ENCODE peak calls at places on chromosomes 16 and 17, in six cellular contexts. J is choroid plexus epithelial cell; V is stimulated activated CD4-positive, alpha-beta T cell treated with anti-CD3 and anti-CD28 coated beads, TNF-alpha, amount 100 ng/mL, for 1 hour; N is CD4-positive, alpha-beta T cell; L is glutamatergic neuron; X is stimulated activated CD8-positive, alpha-beta memory T cell treated with anti-CD3 and anti-CD28 coated beads, Interleukin-15, amount 100 ng/mL, for 24 hours. M is an unnamed sample.

GRCh38 chr16:20001856-20002707 is 71.6 kb downstream of the GPR139 start:
- DNase-seq in J (no peak), V (no peak), N (no peak), L (peak; percentile 19), X (no peak), M (no peak)

GRCh38 chr17:35167666-35168065 is 20.0 kb downstream of the UNC45B start:
- DNase-seq in J (peak; percentile 9), V (no peak), N (no peak), L (no peak), X (no peak), M (no peak)

GRCh38 chr16:997440-998051 is 16.0 kb downstream of the SOX8 start:
- DNase-seq in J (peak; percentile 43), V (peak; percentile 39), N (peak; percentile 60), L (no peak), X (no peak), M (no peak)

GRCh38 chr17:78947235-78948153 is 22.3 kb upstream of the TIMP2 start:
- DNase-seq in J (no peak), V (no peak), N (no peak), L (no peak), X (no peak), M (no peak)

GRCh38 chr17:59848385-59848668 is 44.4 kb downstream of the TUBD1 start:
- DNase-seq in J (no peak), V (no peak), N (no peak), L (no peak), X (no peak), M (no peak)

GRCh38 chr17:57674894-57675293 is 70.2 kb downstream of the CCDC182 start:
- DNase-seq in J (no peak), V (no peak), N (no peak), L (no peak), X (no peak), M (no peak)

GRCh38 chr16:70789231-70789926 is 11.6 kb downstream of the VAC14 start:
- DNase-seq in J (peak; percentile 82), V (no peak), N (no peak), L (no peak), X (no peak), M (no peak)

GRCh38 chr17:40485851-40486512 is 15.4 kb downstream of the TNS4 start:
- DNase-seq in J (peak; percentile 100), V (no peak), N (peak; percentile 26), L (no peak), X (no peak), M (peak; percentile 17)

GRCh38 chr16:273547-274421 is 2.0 kb downstream of the RGS11 start:
- DNase-seq in J (no peak), V (no peak), N (no peak), L (no peak), X (no peak), M (no peak)

GRCh38 chr17:16887523-16888095 is 84.3 kb downstream of the TNFRSF13B start:
- DNase-seq in J (no peak), V (no peak), N (no peak), L (no peak), X (no peak), M (no peak)

GRCh38 chr16:58128721-58129096 is 472 bp downstream of the CFAP20 start:
- DNase-seq in J (no peak), V (no peak), N (no peak), L (peak; percentile 59), X (peak; percentile 8), M (peak; percentile 23)

GRCh38 chr16:17972460-17972943 is 364.0 kb downstream of the NPIPA8 start:
- DNase-seq in J (no peak), V (no peak), N (no peak), L (peak; percentile 32), X (no peak), M (no peak)

GRCh38 chr17:45222273-45222993 is 748 bp downstream of the FMNL1 start:
- DNase-seq in J (no peak), V (no peak), N (peak; percentile 70), L (peak; percentile 24), X (no peak), M (no peak)

GRCh38 chr16:61050547-61050946 is 985.7 kb downstream of the CDH8 start:
- DNase-seq in J (no peak), V (no peak), N (no peak), L (no peak), X (no peak), M (no peak)

GRCh38 chr16:47676628-47677177 is 215.6 kb downstream of the PHKB start:
- DNase-seq in J (no peak), V (no peak), N (no peak), L (no peak), X (no peak), M (no peak)

GRCh38 chr17:81552244-81553017 is at the start of gene FAAP100:
- DNase-seq in J (peak; percentile 79), V (peak; percentile 75), N (peak; percentile 71), L (peak; percentile 86), X (peak; percentile 71), M (peak; percentile 79)

GRCh38 chr16:75420987-75421819 is 12.1 kb downstream of the CFDP1 start:
- DNase-seq in J (peak; percentile 81), V (no peak), N (peak; percentile 8), L (peak; percentile 96), X (no peak), M (no peak)

GRCh38 chr16:28157768-28158535 is 53.8 kb downstream of the XPO6 start:
- DNase-seq in J (peak; percentile 87), V (no peak), N (no peak), L (no peak), X (no peak), M (no peak)

GRCh38 chr17:47840742-47841487 is at the start of gene SCRN2:
- DNase-seq in J (peak; percentile 75), V (peak; percentile 88), N (peak; percentile 83), L (peak; percentile 97), X (peak; percentile 89), M (peak; percentile 75)